ENCODE peak calls at places on chromosome 9, in six cellular contexts. M is OCI-M1; O is left lobe of liver; J is non-pigmented ciliary epithelial cell; I is endodermal cell; D is activated gamma-delta T cell treated with anti-CD3 and anti-CD28 coated beads, Interleukin-2, amount 50 U/mL, for 16 hours. Q is an unnamed sample.

GRCh38 chr9:97632406-97632991 is 669 bp downstream of the TSTD2 start:
- DNase-seq in M (peak), O (peak), J (peak), I (peak), D (no peak), Q (no peak)

GRCh38 chr9:125484632-125485282 is 222.3 kb downstream of the MAPKAP1 start:
- DNase-seq in M (no peak), O (no peak), J (no peak), I (no peak), D (no peak), Q (peak)

GRCh38 chr9:129624947-129625346 is 1.0 kb upstream of the NTMT1 start:
- DNase-seq in M (peak), O (no peak), J (no peak), I (no peak), D (no peak), Q (no peak)

GRCh38 chr9:122228906-122229837 is at the start of gene LHX6:
- DNase-seq in M (no peak), O (no peak), J (no peak), I (peak), D (no peak), Q (no peak)

GRCh38 chr9:35725362-35725761 is 6.6 kb downstream of the TLN1 start:
- DNase-seq in M (no peak), O (no peak), J (no peak), I (no peak), D (no peak), Q (no peak)

GRCh38 chr9:127650511-127650910 is 38.4 kb downstream of the STXBP1 start:
- DNase-seq in M (no peak), O (no peak), J (no peak), I (no peak), D (no peak), Q (no peak)

GRCh38 chr9:4489919-4490704 is at the start of gene SLC1A1:
- DNase-seq in M (no peak), O (peak), J (no peak), I (peak), D (no peak), Q (no peak)

GRCh38 chr9:21709464-21710058 is 92.9 kb upstream of the MTAP start:
- DNase-seq in M (peak), O (no peak), J (no peak), I (peak), D (peak), Q (no peak)

GRCh38 chr9:4141201-4141750 is 158.6 kb downstream of the GLIS3 start:
- DNase-seq in M (no peak), O (no peak), J (no peak), I (no peak), D (no peak), Q (no peak)

GRCh38 chr9:70642421-70642820 is 228.0 kb upstream of the KLF9 start:
- DNase-seq in M (no peak), O (no peak), J (no peak), I (no peak), D (no peak), Q (no peak)

GRCh38 chr9:81559741-81560140 is 129.6 kb downstream of the TLE1 start:
- DNase-seq in M (no peak), O (no peak), J (peak), I (no peak), D (no peak), Q (peak)

GRCh38 chr9:2764371-2764770 is 47.1 kb downstream of the KCNV2 start:
- DNase-seq in M (no peak), O (no peak), J (no peak), I (no peak), D (no peak), Q (no peak)

GRCh38 chr9:75685059-75685458 is 205.4 kb upstream of the PCSK5 start:
- DNase-seq in M (no peak), O (no peak), J (no peak), I (no peak), D (no peak), Q (no peak)

GRCh38 chr9:15248596-15248995 is 58.4 kb downstream of the TTC39B start:
- DNase-seq in M (no peak), O (no peak), J (no peak), I (no peak), D (no peak), Q (no peak)

GRCh38 chr9:69750085-69750484 is 9.7 kb downstream of the PTAR1 start:
- DNase-seq in M (no peak), O (no peak), J (no peak), I (no peak), D (no peak), Q (no peak)

GRCh38 chr9:121745396-121745695 is 93.9 kb downstream of the DAB2IP start:
- DNase-seq in M (no peak), O (no peak), J (no peak), I (no peak), D (no peak), Q (no peak)

GRCh38 chr9:114238471-114238870 is 83.1 kb downstream of the COL27A1 start:
- DNase-seq in M (no peak), O (peak), J (no peak), I (no peak), D (no peak), Q (no peak)

GRCh38 chr9:135214054-135214640 is 126.7 kb downstream of the OLFM1 start:
- DNase-seq in M (no peak), O (no peak), J (no peak), I (no peak), D (no peak), Q (no peak)

GRCh38 chr9:121619989-121620673 is 31.3 kb upstream of the DAB2IP start:
- DNase-seq in M (no peak), O (no peak), J (no peak), I (no peak), D (no peak), Q (no peak)

GRCh38 chr9:85483214-85483613 is 258.5 kb downstream of the AGTPBP1 start:
- DNase-seq in M (no peak), O (no peak), J (no peak), I (no peak), D (no peak), Q (no peak)

GRCh38 chr9:134965421-134965820 is 47.7 kb upstream of the FCN1 start:
- DNase-seq in M (no peak), O (peak), J (no peak), I (peak), D (no peak), Q (no peak)

GRCh38 chr9:136467766-136468165 is 15.1 kb downstream of the SEC16A start:
- DNase-seq in M (no peak), O (no peak), J (no peak), I (no peak), D (no peak), Q (no peak)

GRCh38 chr9:131015876-131016397 is 7.0 kb downstream of the LAMC3 start:
- DNase-seq in M (no peak), O (no peak), J (no peak), I (no peak), D (no peak), Q (no peak)

GRCh38 chr9:129473523-129474244 is 147.2 kb downstream of the C9orf50 start:
- DNase-seq in M (peak), O (no peak), J (no peak), I (no peak), D (no peak), Q (no peak)

GRCh38 chr9:92140074-92140753 is 25.0 kb upstream of the SPTLC1 start:
- DNase-seq in M (peak), O (peak), J (no peak), I (peak), D (peak), Q (no peak)

GRCh38 chr9:137311171-137311970 is 9.3 kb upstream of the NRARP start:
- DNase-seq in M (no peak), O (peak), J (no peak), I (peak), D (no peak), Q (no peak)

GRCh38 chr9:127546125-127546832 is 65.8 kb upstream of the STXBP1 start:
- DNase-seq in M (peak), O (no peak), J (no peak), I (no peak), D (no peak), Q (no peak)

GRCh38 chr9:5825223-5825622 is 7.7 kb downstream of the ERMP1 start:
- DNase-seq in M (no peak), O (no peak), J (no peak), I (no peak), D (no peak), Q (no peak)

GRCh38 chr9:129665008-129665771 is at the start of gene PRRX2:
- DNase-seq in M (no peak), O (no peak), J (no peak), I (peak), D (peak), Q (no peak)

GRCh38 chr9:18478517-18479361 is 4.8 kb downstream of the ADAMTSL1 start:
- DNase-seq in M (no peak), O (no peak), J (no peak), I (no peak), D (no peak), Q (no peak)

GRCh38 chr9:112761912-112762651 is 11.5 kb downstream of the SNX30 start:
- DNase-seq in M (no peak), O (no peak), J (no peak), I (no peak), D (no peak), Q (no peak)

GRCh38 chr9:79691496-79691895 is 119.7 kb downstream of the TLE4 start:
- DNase-seq in M (no peak), O (no peak), J (no peak), I (no peak), D (no peak), Q (no peak)

GRCh38 chr9:28808042-28808441 is 1234.8 kb upstream of the C9orf72 start:
- DNase-seq in M (no peak), O (no peak), J (peak), I (no peak), D (no peak), Q (peak)

GRCh38 chr9:126531591-126531990 is 82.1 kb upstream of the LMX1B start:
- DNase-seq in M (no peak), O (no peak), J (no peak), I (no peak), D (no peak), Q (no peak)

GRCh38 chr9:69385474-69386091 is 60.6 kb downstream of the ENTREP1 start:
- DNase-seq in M (no peak), O (no peak), J (no peak), I (peak), D (no peak), Q (no peak)

GRCh38 chr9:136665111-136665703 is 2.5 kb downstream of the EGFL7 start:
- DNase-seq in M (peak), O (no peak), J (no peak), I (peak), D (no peak), Q (no peak)